ENCODE peak calls at places on chromosomes 4 and X, in nine cellular contexts. Z is hepatocyte, D is H9, R is HepG2, K is pancreas, Q is right lobe of liver, M is heart left ventricle, C is neural progenitor cell, U is ovary. E is an unnamed sample. For H3K4me1, the result is how much of the 10 kb centered on the place peaks cover.

GRCh38 chr4:88286897-88287296 is 2.5 kb upstream of the PPM1K start:
- DNase-seq in Z (no peak), D (no peak), R (no peak), K (no peak), Q (no peak), M (no peak), C (no peak), U (no peak), E (no peak)

GRCh38 chr4:32462944-32463343 is 1742.8 kb downstream of the PCDH7 start:
- DNase-seq in Z (no peak), D (peak), R (peak), K (no peak), Q (no peak), M (no peak), C (peak), U (no peak), E (no peak)

GRCh38 chr4:111639120-111639519 is 506.1 kb upstream of the FAM241A start:
- DNase-seq in Z (peak), D (no peak), R (no peak), K (no peak), Q (no peak), M (no peak), C (no peak), U (no peak), E (no peak)

GRCh38 chrX:42714981-42715688 is 62.8 kb downstream of the PPP1R2C start:
- DNase-seq in Z (peak), D (peak), R (peak), K (peak), Q (peak), M (peak), C (peak), U (peak), E (peak)

GRCh38 chr4:577499-578450 is 1.7 kb upstream of the TMEM271 start:
- DNase-seq in Z (peak), D (peak), R (peak), K (no peak), Q (no peak), M (no peak), C (peak), U (no peak), E (peak)

GRCh38 chr4:52197351-52197750 is 146.2 kb downstream of the SPATA18 start:
- DNase-seq in Z (no peak), D (no peak), R (no peak), K (no peak), Q (no peak), M (no peak), C (no peak), U (no peak), E (no peak)

GRCh38 chr4:81883004-81883403 is 411.3 kb upstream of the RASGEF1B start:
- DNase-seq in Z (no peak), D (no peak), R (no peak), K (no peak), Q (no peak), M (no peak), C (no peak), U (no peak), E (no peak)

GRCh38 chr4:147950261-147950660 is 218.4 kb downstream of the ARHGAP10 start:
- DNase-seq in Z (no peak), D (no peak), R (no peak), K (no peak), Q (no peak), M (no peak), C (no peak), U (no peak), E (no peak)

GRCh38 chr4:122992111-122992510 is 69.7 kb upstream of the NUDT6 start:
- DNase-seq in Z (no peak), D (no peak), R (no peak), K (no peak), Q (no peak), M (no peak), C (no peak), U (no peak), E (peak)

GRCh38 chr4:23889814-23890269 is at the start of gene PPARGC1A:
- DNase-seq in Z (peak), D (no peak), R (peak), K (peak), Q (peak), M (no peak), C (peak), U (peak), E (peak)

GRCh38 chr4:92189146-92189545 is 114.6 kb upstream of the GRID2 start:
- DNase-seq in Z (no peak), D (no peak), R (no peak), K (no peak), Q (no peak), M (no peak), C (no peak), U (no peak), E (no peak)

GRCh38 chr4:163494360-163495241 is at the start of gene TMA16:
- DNase-seq in Z (peak), D (peak), R (peak), K (peak), Q (peak), M (peak), C (peak), U (peak), E (peak)

GRCh38 chr4:41747230-41748055 is 1.1 kb downstream of the PHOX2B start:
- DNase-seq in Z (no peak), D (peak), R (no peak), K (no peak), Q (no peak), M (no peak), C (peak), U (no peak), E (no peak)

GRCh38 chrX:154349359-154349935 is 25.0 kb downstream of the FLNA start:
- DNase-seq in Z (no peak), D (no peak), R (no peak), K (no peak), Q (no peak), M (no peak), C (no peak), U (peak), E (no peak)

GRCh38 chr4:47372561-47372960 is 90.9 kb downstream of the COMMD8 start:
- DNase-seq in Z (no peak), D (no peak), R (no peak), K (no peak), Q (no peak), M (no peak), C (no peak), U (no peak), E (no peak)

GRCh38 chr4:36244257-36245084 is at the start of gene ARAP2:
- DNase-seq in Z (peak), D (peak), R (no peak), K (peak), Q (peak), M (peak), C (peak), U (no peak), E (peak)

GRCh38 chr4:126799971-126800722 is 832.6 kb upstream of the INTU start:
- DNase-seq in Z (peak), D (no peak), R (no peak), K (no peak), Q (no peak), M (no peak), C (no peak), U (no peak), E (no peak)

GRCh38 chrX:122094611-122095010 is 1047.2 kb downstream of the GLUD2 start:
- DNase-seq in Z (peak), D (no peak), R (no peak), K (no peak), Q (no peak), M (no peak), C (no peak), U (no peak), E (peak)

GRCh38 chr4:98657531-98658286 is 702 bp downstream of the TSPAN5 start:
- DNase-seq in Z (peak), D (peak), R (no peak), K (peak), Q (peak), M (peak), C (peak), U (no peak), E (peak)

GRCh38 chr4:48654015-48654664 is 125.9 kb downstream of the FRYL start:
- DNase-seq in Z (no peak), D (no peak), R (no peak), K (no peak), Q (no peak), M (no peak), C (no peak), U (no peak), E (no peak)

GRCh38 chr4:61070269-61070668 is 129.9 kb upstream of the ADGRL3 start:
- DNase-seq in Z (no peak), D (no peak), R (no peak), K (no peak), Q (no peak), M (no peak), C (no peak), U (no peak), E (no peak)

GRCh38 chr4:95508421-95508820 is 40.4 kb downstream of the UNC5C start:
- DNase-seq in Z (no peak), D (no peak), R (no peak), K (no peak), Q (no peak), M (no peak), C (no peak), U (no peak), E (peak)

GRCh38 chrX:66672106-66672505 is 33.2 kb upstream of the EDA2R start:
- DNase-seq in Z (no peak), D (no peak), R (no peak), K (no peak), Q (no peak), M (no peak), C (no peak), U (no peak), E (peak)

GRCh38 chrX:15334561-15334960 is 762 bp downstream of the PIGA start:
- DNase-seq in Z (no peak), D (no peak), R (no peak), K (no peak), Q (no peak), M (no peak), C (no peak), U (no peak), E (peak)

DNA sequence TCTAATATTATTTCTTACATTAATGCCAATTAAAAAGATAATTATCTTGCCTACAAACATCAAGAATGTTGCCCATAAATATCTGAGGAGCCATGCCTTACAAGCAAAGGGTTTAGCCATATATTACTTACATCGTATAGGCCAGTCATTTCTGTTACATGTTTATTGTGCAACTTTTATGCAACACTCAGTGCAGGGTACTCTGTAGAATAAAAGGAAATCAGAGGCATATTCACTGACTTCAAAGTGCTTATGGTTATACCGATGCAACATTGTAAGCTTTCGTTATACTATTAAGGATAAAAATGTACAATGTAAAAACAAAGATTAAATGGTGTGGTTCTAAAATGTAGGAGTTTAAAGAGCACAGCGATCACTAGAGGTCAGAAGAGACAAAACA is 315.9 kb downstream of the PCDH10 start:
- DNase-seq in Z (no peak), D (no peak), R (no peak), K (no peak), Q (no peak), M (no peak), C (no peak), U (no peak), E (no peak)
- TF ChIP-seq CTCF in Z (peak), D (no peak), R (no peak), K (no peak), Q (no peak), M (no peak), C (peak), U (no peak), E (no peak)

DNA sequence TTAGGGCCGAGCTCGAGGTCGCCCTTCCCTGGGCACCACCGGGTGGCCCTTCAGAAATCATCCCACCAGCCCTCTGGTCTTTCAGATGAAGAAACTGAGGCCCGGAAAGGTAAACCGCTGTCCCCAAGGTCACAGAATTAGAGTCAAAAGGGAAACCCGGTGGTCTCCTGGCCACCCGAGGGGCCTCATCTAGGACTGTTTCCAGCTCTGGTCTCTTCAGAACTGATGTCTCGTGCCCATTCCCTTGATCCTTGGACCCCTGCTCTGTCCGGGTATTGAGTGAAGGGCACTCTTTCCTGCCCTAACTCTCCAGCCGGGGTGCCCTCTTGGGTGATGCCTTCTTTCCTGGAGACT is 841 bp downstream of the HTRA3 start:
- DNase-seq in Z (no peak), D (no peak), R (no peak), K (no peak), Q (no peak), M (no peak), C (no peak), U (no peak), E (no peak)
- H3K4me1 ChIP-seq in Z (under half), D (under half), R (under half), K (under half), Q (under half), M (under half), C (under half), U (under half), E (under half)

DNA sequence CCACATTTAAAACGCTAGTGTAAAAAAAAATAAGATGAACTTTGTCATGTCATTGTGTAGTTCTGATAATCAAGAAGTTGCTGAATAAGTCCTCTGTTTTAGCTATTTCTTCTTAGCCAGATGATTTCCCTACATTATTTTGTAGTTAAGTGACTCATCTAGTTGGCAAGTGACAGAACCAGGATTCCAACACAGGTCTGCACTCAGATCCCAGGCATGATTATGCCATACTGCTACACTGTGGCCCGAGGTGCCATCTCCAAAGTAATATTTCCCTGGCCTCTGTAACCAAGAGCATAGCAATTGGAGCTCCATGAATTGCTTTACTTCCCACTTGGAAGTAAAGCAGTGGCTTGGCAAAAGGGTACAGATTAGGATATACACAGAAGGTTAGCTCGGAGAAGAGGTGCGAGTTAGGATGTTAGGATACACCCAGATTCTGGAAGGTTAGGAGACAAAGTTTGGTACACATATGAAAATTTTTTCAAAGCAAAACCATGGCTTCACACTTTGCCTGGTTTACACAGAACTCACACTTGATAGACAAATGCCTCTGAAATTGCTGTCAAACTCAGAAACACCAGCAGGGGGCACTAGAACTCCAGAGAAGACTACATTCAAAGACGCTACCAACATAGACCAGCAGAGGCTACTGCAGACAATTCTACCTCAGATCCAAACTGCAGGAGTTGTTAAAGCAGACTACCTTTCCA is 41.4 kb downstream of the SRPX2 start:
- DNase-seq in Z (peak), D (peak), R (peak), K (no peak), Q (peak), M (no peak), C (peak), U (peak), E (peak)
- TF ChIP-seq CTCF in Z (peak), D (peak), R (peak), K (peak), Q (peak), M (peak), C (peak), U (peak), E (peak)

GRCh38 chr4:125319311-125319710 is 4.6 kb downstream of the FAT4 start:
- DNase-seq in Z (no peak), D (no peak), R (no peak), K (no peak), Q (no peak), M (no peak), C (no peak), U (no peak), E (no peak)
- H3K4me1 ChIP-seq in Z (under half), D (under half), R (under half), K (under half), Q (under half), M (under half), C (under half), U (under half), E (under half)

DNA sequence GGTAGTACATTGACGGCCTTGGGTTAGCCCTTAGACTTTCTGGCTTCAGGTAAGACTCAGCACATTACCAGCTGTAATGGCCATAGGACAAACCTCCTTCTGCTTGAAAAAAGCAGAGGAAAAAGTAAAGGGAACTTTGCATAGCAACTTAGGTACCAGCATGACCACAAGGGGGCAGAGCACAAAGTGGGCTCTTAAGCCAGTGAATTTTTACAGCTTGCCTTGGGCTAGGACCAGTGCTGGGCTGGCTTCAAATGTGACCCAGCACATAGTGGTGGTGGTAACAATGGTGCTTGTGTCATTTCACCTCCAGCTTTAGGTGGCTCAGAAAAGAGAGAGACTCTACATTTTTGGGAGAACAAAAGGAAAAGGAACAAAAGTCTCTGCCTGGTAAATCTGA is 66.1 kb downstream of the KLHL4 start:
- DNase-seq in Z (peak), D (peak), R (peak), K (no peak), Q (peak), M (no peak), C (peak), U (no peak), E (peak)
- TF ChIP-seq CTCF in Z (peak), D (peak), R (peak), K (peak), Q (peak), M (peak), C (peak), U (no peak), E (peak)

GRCh38 chrX:118350715-118351114 is 4.8 kb downstream of the WDR44 start:
- DNase-seq in Z (no peak), D (no peak), R (no peak), K (no peak), Q (no peak), M (no peak), C (no peak), U (no peak), E (no peak)
- H3K4me1 ChIP-seq in Z (under half), D (under half), R (under half), K (under half), Q (under half), M (under half), C (under half), U (under half), E (under half)

GRCh38 chrX:74931214-74931613 is 6.0 kb upstream of the NEXMIF start:
- DNase-seq in Z (peak), D (no peak), R (no peak), K (no peak), Q (no peak), M (no peak), C (peak), U (no peak), E (no peak)

GRCh38 chrX:74923942-74924448 is 1.3 kb downstream of the NEXMIF start:
- DNase-seq in Z (peak), D (no peak), R (no peak), K (peak), Q (no peak), M (peak), C (peak), U (peak), E (no peak)

GRCh38 chrX:74922922-74923321 is 2.3 kb downstream of the NEXMIF start:
- DNase-seq in Z (no peak), D (no peak), R (no peak), K (no peak), Q (no peak), M (no peak), C (no peak), U (no peak), E (no peak)

GRCh38 chrX:74924449-74925209 is 623 bp downstream of the NEXMIF start:
- DNase-seq in Z (peak), D (peak), R (no peak), K (peak), Q (peak), M (peak), C (peak), U (peak), E (peak)

DNA sequence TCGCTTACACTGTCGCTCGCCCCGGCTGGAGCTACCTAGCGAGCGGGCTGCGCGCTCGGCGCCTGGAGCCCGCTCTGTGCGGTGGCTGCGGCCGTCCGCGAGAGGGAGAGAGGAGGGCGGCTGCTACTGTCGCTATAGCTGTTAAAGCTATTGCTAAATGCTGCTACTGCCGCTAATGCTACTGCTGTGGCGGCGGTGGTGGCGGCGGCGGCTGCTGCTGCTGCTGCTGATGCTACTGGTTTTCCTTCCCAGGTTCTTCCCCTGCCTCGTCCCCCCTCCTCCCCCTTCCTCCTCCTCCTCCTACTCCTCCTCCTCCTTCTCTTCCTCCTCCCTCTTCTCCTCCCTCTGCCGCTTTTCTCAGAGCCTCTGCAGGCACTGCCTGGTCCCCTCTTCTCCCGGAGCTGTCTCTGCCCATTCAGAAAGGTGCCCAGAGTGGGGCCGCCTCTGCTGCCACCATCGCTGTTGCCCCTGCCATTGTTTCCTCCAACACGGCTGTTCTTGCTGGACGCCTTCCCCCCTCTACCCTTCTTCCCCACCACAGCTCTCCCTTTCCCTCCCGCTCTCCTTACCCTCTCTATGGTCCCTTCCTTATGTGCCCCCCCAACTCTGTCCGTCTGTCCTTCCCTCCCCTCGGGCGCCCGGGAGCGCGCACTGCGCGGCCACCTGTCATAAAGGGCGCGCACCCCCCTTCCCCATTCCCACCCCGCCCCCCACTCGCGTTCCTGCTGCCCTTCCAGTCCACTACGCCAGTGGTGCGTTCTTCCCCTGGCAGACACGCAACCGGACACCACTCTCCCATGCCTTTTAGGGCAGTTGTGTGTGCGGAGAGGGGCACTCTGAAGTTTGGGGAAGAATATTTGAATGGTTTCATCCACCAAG is at the start of gene NEXMIF:
- DNase-seq in Z (no peak), D (peak), R (peak), K (peak), Q (peak), M (peak), C (peak), U (peak), E (no peak)
- TF ChIP-seq CTCF in Z (peak), D (peak), R (peak), K (no peak), Q (no peak), M (no peak), C (peak), U (no peak), E (peak)

GRCh38 chr4:40214661-40215418 is 18.0 kb downstream of the RHOH start:
- DNase-seq in Z (no peak), D (no peak), R (no peak), K (no peak), Q (no peak), M (no peak), C (no peak), U (no peak), E (no peak)
- H3K4me1 ChIP-seq in Z (under half), D (under half), R (under half), K (under half), Q (under half), M (under half), C (under half), U (under half), E (under half)